ENCODE peak calls at places on chromosomes 3 and 15, in nine cellular contexts. U is suprapubic skin, Q is GM12891, F is HCT116, S is endothelial cell of umbilical vein, P is upper lobe of left lung, W is breast epithelium, J is stomach, H is spleen. Z is an unnamed sample.

GRCh38 chr15:66785637-66786036 is 83.6 kb downstream of the SMAD6 start:
- DNase-seq in U (no peak), Q (no peak), F (no peak), S (no peak), P (no peak), W (no peak), J (no peak), H (no peak), Z (no peak)

GRCh38 chr3:11197471-11197870 is 43.2 kb downstream of the HRH1 start:
- DNase-seq in U (no peak), Q (no peak), F (no peak), S (peak; percentile 69), P (no peak), W (no peak), J (no peak), H (no peak), Z (no peak)

GRCh38 chr15:88956906-88957305 is 43.7 kb upstream of the MFGE8 start:
- DNase-seq in U (no peak), Q (no peak), F (no peak), S (no peak), P (no peak), W (no peak), J (no peak), H (no peak), Z (no peak)

GRCh38 chr15:38536201-38536676 is 28.4 kb downstream of the RASGRP1 start:
- DNase-seq in U (no peak), Q (no peak), F (no peak), S (no peak), P (no peak), W (no peak), J (peak; percentile 31), H (no peak), Z (no peak)

GRCh38 chr3:167394003-167394402 is 13.9 kb upstream of the ZBBX start:
- DNase-seq in U (no peak), Q (no peak), F (no peak), S (no peak), P (no peak), W (no peak), J (no peak), H (no peak), Z (no peak)

GRCh38 chr15:56325186-56325585 is 40.0 kb upstream of the TEX9 start:
- DNase-seq in U (no peak), Q (no peak), F (no peak), S (no peak), P (no peak), W (no peak), J (no peak), H (no peak), Z (no peak)

GRCh38 chr15:95929232-95929846 is 401.2 kb upstream of the NR2F2 start:
- DNase-seq in U (no peak), Q (peak; percentile 7), F (no peak), S (no peak), P (no peak), W (no peak), J (no peak), H (no peak), Z (no peak)

GRCh38 chr3:42185044-42185443 is 80.9 kb downstream of the CCK start:
- DNase-seq in U (peak; percentile 68), Q (no peak), F (no peak), S (peak; percentile 84), P (no peak), W (no peak), J (peak; percentile 67), H (no peak), Z (no peak)

GRCh38 chr3:37492977-37493471 is 318.6 kb upstream of the LRRFIP2 start:
- DNase-seq in U (no peak), Q (no peak), F (no peak), S (peak; percentile 4), P (peak; percentile 40), W (peak; percentile 31), J (no peak), H (no peak), Z (no peak)

GRCh38 chr3:76643620-76644019 is 396.3 kb upstream of the ROBO2 start:
- DNase-seq in U (no peak), Q (no peak), F (no peak), S (no peak), P (no peak), W (no peak), J (no peak), H (no peak), Z (no peak)

GRCh38 chr3:8650583-8651416 is 6.2 kb upstream of the SSUH2 start:
- DNase-seq in U (no peak), Q (no peak), F (no peak), S (peak; percentile 27), P (no peak), W (no peak), J (peak; percentile 70), H (peak; percentile 38), Z (no peak)

GRCh38 chr3:110815008-110815583 is 256.5 kb upstream of the NECTIN3 start:
- DNase-seq in U (no peak), Q (no peak), F (peak; percentile 89), S (peak; percentile 74), P (no peak), W (no peak), J (no peak), H (no peak), Z (no peak)
- TF ChIP-seq POLR2A in U (no peak), Q (no peak), F (no peak), S (no peak), P (no peak), W (no peak), J (no peak), H (no peak), Z (no peak)

GRCh38 chr3:143358793-143359491 is 239.4 kb downstream of the CHST2 start:
- DNase-seq in U (no peak), Q (no peak), F (no peak), S (peak; percentile 52), P (no peak), W (no peak), J (no peak), H (no peak), Z (no peak)

GRCh38 chr3:143360244-143360643 is 240.7 kb downstream of the CHST2 start:
- DNase-seq in U (no peak), Q (no peak), F (no peak), S (no peak), P (no peak), W (no peak), J (no peak), H (no peak), Z (no peak)

GRCh38 chr3:143361589-143361988 is 242.0 kb downstream of the CHST2 start:
- DNase-seq in U (no peak), Q (no peak), F (no peak), S (no peak), P (no peak), W (no peak), J (no peak), H (no peak), Z (no peak)

GRCh38 chr3:143354342-143354741 is 234.8 kb downstream of the CHST2 start:
- DNase-seq in U (no peak), Q (no peak), F (no peak), S (no peak), P (no peak), W (no peak), J (no peak), H (no peak), Z (no peak)

DNA sequence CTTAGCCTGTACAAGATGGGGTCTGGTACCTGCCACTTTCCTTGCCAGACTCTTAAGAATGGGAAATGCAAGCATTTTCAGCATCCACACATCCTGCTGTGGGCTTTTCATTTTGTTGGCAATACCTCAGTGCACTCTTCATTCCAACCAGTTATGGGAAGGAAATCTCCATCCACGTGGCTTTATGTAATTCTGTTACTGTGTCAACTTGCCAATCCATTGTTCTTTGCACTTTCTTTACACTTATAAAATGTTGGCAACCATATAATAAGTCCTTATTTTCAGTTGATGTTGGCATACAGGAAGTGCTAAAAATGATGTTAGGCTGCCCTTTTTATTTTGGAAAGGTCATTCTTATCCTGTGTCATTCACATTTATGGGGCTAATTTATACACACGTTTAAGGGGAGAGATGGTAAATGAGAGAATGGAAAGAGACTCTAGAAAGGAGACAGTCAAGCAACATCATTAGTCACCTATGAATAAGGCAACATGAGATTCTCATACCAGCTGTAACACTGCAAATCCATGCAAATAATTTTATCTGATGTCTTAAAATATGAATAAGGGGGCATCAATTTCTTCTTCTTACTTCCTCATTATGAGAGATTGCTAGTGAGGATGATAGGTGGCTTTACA is 238.7 kb downstream of the CHST2 start:
- DNase-seq in U (no peak), Q (no peak), F (no peak), S (peak; percentile 88), P (no peak), W (no peak), J (no peak), H (no peak), Z (no peak)
- TF ChIP-seq POLR2AphosphoS5 in U (no peak), Q (no peak), F (no peak), S (no peak), P (no peak), W (no peak), J (no peak), H (no peak), Z (no peak)

DNA sequence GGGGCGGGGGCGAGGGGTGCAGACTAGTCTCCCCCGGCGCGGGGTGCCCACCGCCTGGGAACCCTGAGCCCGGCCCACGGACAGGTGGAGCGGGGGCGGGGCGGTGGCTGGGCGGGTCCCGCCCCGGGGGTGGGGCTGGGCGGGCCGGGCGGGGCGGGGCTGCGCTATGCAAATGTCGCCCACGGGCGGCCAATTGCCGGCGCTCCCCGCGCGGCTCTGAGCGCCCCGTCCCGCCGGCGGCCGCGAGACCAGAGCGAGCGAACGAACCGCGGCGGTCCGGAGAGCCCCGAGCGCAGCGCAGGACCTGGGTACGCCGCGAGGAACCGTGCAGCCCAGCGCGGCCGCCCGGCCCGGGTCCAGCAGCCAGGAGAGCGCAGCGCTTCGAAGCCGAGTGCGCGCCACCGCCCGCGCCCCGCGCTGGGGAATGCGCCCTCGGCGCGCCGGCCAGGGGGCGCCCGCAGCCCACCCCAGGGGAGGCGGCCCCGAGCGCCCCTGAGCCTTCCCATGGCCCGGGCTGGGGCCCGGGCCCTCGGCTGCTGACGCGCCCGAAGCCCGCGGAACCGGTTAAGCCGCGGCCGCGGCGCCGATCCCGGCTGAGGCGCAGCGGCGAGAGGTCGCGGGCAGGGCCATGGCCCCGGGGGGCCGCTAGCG is at the start of gene SEMA3F:
- DNase-seq in U (no peak), Q (peak; percentile 98), F (no peak), S (peak; percentile 72), P (peak; percentile 68), W (peak; percentile 64), J (peak; percentile 83), H (peak; percentile 91), Z (peak; percentile 96)
- TF ChIP-seq POLR2A in U (no peak), Q (no peak), F (no peak), S (peak; percentile 86), P (no peak), W (no peak), J (no peak), H (no peak), Z (no peak)

DNA sequence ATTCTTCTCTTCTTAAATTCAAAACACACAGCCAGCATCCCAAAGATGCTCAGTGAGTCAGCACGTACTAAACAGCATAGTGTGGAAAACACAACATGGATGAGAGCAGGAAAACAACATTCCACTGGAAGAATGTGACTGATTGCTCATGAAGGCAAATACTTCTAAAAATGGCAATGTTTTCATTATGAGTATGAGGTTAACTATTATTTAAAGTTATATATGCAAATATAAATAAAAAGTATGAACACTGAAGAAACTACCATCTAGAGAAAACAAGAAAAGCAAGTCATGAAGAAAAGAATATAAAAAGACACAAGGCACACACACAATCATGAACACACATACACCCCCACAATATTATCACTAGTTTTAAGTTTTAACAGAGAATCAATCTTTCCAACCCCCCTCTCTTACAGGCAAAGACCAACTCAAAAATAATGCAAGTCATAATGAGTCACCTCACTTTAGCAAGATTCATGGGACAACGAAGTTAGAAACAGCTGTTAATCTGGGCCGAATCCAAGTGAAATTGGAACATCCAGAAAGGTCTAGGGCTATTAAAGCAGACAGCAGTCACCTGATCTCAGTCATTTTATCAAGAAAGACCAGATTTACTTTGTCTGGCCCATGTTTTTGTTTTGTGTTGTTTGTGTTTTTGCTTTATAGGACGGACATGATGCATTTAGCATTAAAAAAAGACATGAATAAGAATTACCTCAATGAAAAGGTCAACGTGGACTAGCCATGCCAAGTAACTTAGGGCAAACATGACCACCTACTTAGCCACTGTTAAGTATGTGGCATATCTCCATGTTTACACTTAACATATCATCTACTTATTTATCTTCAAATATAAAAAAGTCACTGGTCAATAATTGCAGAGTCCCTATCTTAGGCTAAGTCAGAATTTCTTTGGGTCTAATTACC is 18.1 kb downstream of the GBE1 start:
- DNase-seq in U (no peak), Q (no peak), F (peak; percentile 62), S (peak; percentile 97), P (no peak), W (no peak), J (no peak), H (no peak), Z (no peak)
- TF ChIP-seq POLR2AphosphoS5 in U (peak; percentile 39), Q (no peak), F (peak; percentile 46), S (peak; percentile 68), P (peak; percentile 41), W (no peak), J (peak; percentile 59), H (no peak), Z (no peak)